ENCODE peak calls at places on chromosomes 16 and 17, in six cellular contexts. K is fibroblast of villous mesenchyme, Z is tibial nerve, E is foreskin keratinocyte, N is endothelial cell, X is sigmoid colon. M is an unnamed sample.

GRCh38 chr17:70093163-70093562 is 18.1 kb downstream of the KCNJ16 start:
- DNase-seq in K (no peak), Z (no peak), E (no peak), N (no peak), X (no peak), M (no peak)

GRCh38 chr17:47789611-47790520 is 31.7 kb downstream of the OSBPL7 start:
- DNase-seq in K (peak; percentile 35), Z (peak; percentile 19), E (no peak), N (peak; percentile 65), X (no peak), M (peak; percentile 84)

GRCh38 chr16:84482001-84482891 is 22.2 kb downstream of the MEAK7 start:
- DNase-seq in K (no peak), Z (no peak), E (no peak), N (no peak), X (no peak), M (no peak)

GRCh38 chr17:59254742-59255141 is 34.4 kb downstream of the GDPD1 start:
- DNase-seq in K (no peak), Z (no peak), E (no peak), N (no peak), X (no peak), M (no peak)

GRCh38 chr16:57801856-57802634 is at the start of gene KIFC3:
- DNase-seq in K (peak; percentile 74), Z (peak; percentile 65), E (no peak), N (peak; percentile 76), X (peak; percentile 92), M (peak; percentile 81)

GRCh38 chr17:38585056-38585804 is 20.5 kb downstream of the SRCIN1 start:
- DNase-seq in K (no peak), Z (no peak), E (no peak), N (no peak), X (no peak), M (no peak)

GRCh38 chr16:86306811-86307517 is 203.4 kb upstream of the FOXF1 start:
- DNase-seq in K (peak; percentile 91), Z (no peak), E (no peak), N (no peak), X (peak; percentile 32), M (no peak)

GRCh38 chr17:12537436-12537835 is 128.3 kb upstream of the MYOCD start:
- DNase-seq in K (no peak), Z (no peak), E (no peak), N (no peak), X (no peak), M (no peak)

GRCh38 chr16:12805091-12805490 is 1.4 kb upstream of the CPPED1 start:
- DNase-seq in K (no peak), Z (no peak), E (no peak), N (no peak), X (no peak), M (no peak)

GRCh38 chr17:39920218-39921210 is 2.1 kb upstream of the GSDMB start:
- DNase-seq in K (no peak), Z (no peak), E (no peak), N (no peak), X (no peak), M (peak; percentile 61)

GRCh38 chr16:86476956-86477530 is 33.3 kb upstream of the FOXF1 start:
- DNase-seq in K (no peak), Z (no peak), E (no peak), N (no peak), X (no peak), M (no peak)

GRCh38 chr16:69413045-69413664 is 11.3 kb upstream of the CYB5B start:
- DNase-seq in K (no peak), Z (no peak), E (no peak), N (no peak), X (no peak), M (no peak)

GRCh38 chr17:67982034-67982640 is 14.1 kb downstream of the C17orf58 start:
- DNase-seq in K (peak; percentile 85), Z (no peak), E (no peak), N (no peak), X (no peak), M (no peak)

GRCh38 chr16:24626251-24626650 is 86.9 kb downstream of the RBBP6 start:
- DNase-seq in K (peak; percentile 78), Z (no peak), E (no peak), N (no peak), X (no peak), M (no peak)

GRCh38 chr16:15610369-15610871 is 32.5 kb downstream of the MARF1 start:
- DNase-seq in K (no peak), Z (no peak), E (no peak), N (no peak), X (no peak), M (no peak)

GRCh38 chr16:4103741-4104140 is 12.5 kb downstream of the ADCY9 start:
- DNase-seq in K (no peak), Z (no peak), E (no peak), N (no peak), X (peak; percentile 14), M (no peak)
- TF ChIP-seq CTCF in K (no peak), Z (no peak), E (no peak), N (no peak), X (no peak), M (no peak)

DNA sequence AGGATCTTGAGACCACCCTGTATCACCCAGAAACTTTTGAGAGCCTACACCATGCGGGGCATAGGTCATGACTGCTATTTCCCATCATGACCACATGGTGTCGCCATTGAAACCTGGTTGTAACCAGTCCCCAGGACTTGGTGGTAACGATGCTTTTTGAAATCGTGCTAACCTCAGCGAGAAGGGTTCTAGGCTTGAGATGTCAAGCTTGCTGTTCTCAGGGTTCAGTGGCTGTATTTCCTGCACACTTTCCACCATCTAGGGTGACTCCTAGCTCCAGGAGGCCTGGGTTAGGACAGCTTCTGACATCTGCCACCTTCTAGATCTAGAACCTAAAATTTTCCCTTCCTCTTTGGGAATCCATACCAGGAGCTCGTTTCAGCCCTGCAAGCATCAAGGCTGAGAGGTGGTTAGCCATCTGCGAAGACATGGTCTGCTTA is 13.0 kb upstream of the SPNS3 start:
- DNase-seq in K (peak; percentile 73), Z (peak; percentile 44), E (peak; percentile 22), N (peak; percentile 51), X (no peak), M (peak; percentile 81)
- TF ChIP-seq CTCF in K (peak; percentile 89), Z (peak; percentile 78), E (peak; percentile 89), N (peak; percentile 88), X (peak; percentile 66), M (peak; percentile 73)

DNA sequence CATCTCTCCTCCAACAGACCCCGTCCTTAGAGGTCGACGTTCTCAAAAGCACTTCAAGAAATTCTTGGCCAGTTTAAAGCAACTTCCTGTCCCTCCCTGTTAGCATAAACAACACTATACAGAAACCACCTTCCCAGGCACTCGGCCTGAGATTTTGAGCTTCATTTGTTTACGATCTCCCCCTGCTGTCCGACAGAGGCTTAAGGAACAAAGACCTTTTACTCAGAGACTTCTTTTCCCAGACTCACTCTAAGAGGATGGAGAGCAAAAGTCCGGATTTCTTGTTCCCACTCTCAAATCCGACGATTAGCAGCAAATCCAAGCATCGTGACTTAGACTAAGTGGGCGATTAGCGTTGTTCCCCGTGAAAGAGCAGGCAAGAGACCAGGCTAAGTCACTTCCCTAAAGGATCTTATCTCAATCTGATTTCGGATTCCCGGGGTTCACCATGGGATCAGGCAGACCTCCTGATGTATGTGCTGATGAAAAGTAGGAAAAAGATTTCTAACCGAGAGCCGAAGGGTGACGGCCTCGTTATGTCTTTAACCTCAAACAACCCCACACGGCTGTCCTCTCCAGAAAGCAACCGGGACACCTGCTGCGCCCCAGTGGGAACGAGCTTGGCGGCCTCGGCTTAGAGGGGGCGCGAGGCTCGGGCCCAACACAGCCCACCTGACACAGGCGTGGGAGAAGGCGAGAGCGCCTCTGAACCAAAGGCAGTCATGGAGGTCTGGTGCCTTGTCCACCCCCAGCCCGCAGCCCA is 591 bp downstream of the INPP5K start:
- DNase-seq in K (peak; percentile 97), Z (peak; percentile 73), E (peak; percentile 52), N (peak; percentile 55), X (peak; percentile 85), M (peak; percentile 86)
- TF ChIP-seq CTCF in K (peak; percentile 77), Z (peak; percentile 52), E (peak; percentile 87), N (peak; percentile 27), X (peak; percentile 75), M (peak; percentile 55)

GRCh38 chr16:11503566-11503965 is 83.2 kb downstream of the LITAF start:
- DNase-seq in K (no peak), Z (no peak), E (no peak), N (no peak), X (no peak), M (no peak)

GRCh38 chr16:11507991-11508390 is 78.7 kb downstream of the LITAF start:
- DNase-seq in K (no peak), Z (no peak), E (no peak), N (no peak), X (no peak), M (no peak)

GRCh38 chr16:11510178-11510973 is 76.3 kb downstream of the LITAF start:
- DNase-seq in K (no peak), Z (no peak), E (no peak), N (no peak), X (no peak), M (no peak)

GRCh38 chr16:11507350-11507749 is 79.4 kb downstream of the LITAF start:
- DNase-seq in K (no peak), Z (no peak), E (no peak), N (no peak), X (no peak), M (no peak)

GRCh38 chr16:11506816-11507305 is 79.9 kb downstream of the LITAF start:
- DNase-seq in K (no peak), Z (no peak), E (no peak), N (no peak), X (no peak), M (no peak)
- TF ChIP-seq CTCF in K (no peak), Z (no peak), E (no peak), N (no peak), X (no peak), M (no peak)

GRCh38 chr16:61419771-61420170 is 616.5 kb downstream of the CDH8 start:
- DNase-seq in K (no peak), Z (no peak), E (no peak), N (no peak), X (no peak), M (no peak)
- TF ChIP-seq CTCF in K (no peak), Z (no peak), E (no peak), N (no peak), X (no peak), M (no peak)

GRCh38 chr16:89637379-89637778 is 20.1 kb downstream of the CHMP1A start:
- DNase-seq in K (no peak), Z (no peak), E (no peak), N (no peak), X (no peak), M (no peak)
- TF ChIP-seq CTCF in K (no peak), Z (no peak), E (no peak), N (no peak), X (no peak), M (no peak)

GRCh38 chr16:2096853-2097620 is 38.7 kb downstream of the PKD1 start:
- DNase-seq in K (no peak), Z (no peak), E (no peak), N (no peak), X (no peak), M (no peak)
- TF ChIP-seq CTCF in K (no peak), Z (no peak), E (no peak), N (no peak), X (no peak), M (no peak)